ENCODE peak calls at places on chromosomes 4 and X, in ten cellular contexts. One of them, this sample, is unnamed.

GRCh38 chr4:82561745-82562552 is at the start of gene TMEM150C:
- DNase-seq in colonic mucosa: peak
- DNase-seq in esophagus squamous epithelium: no peak
- DNase-seq in fibroblast of mammary gland: peak
- DNase-seq in PC-9: no peak
- DNase-seq in PC-3: peak
- DNase-seq in GM10248: no peak
- DNase-seq in kidney epithelial cell: no peak
- DNase-seq in epithelial cell of proximal tubule: no peak
- DNase-seq in HCT116: no peak
- DNase-seq in this sample: peak

GRCh38 chrX:19544693-19545305 is 29.5 kb upstream of the MAP3K15 start:
- DNase-seq in colonic mucosa: peak
- DNase-seq in esophagus squamous epithelium: no peak
- DNase-seq in fibroblast of mammary gland: peak
- DNase-seq in PC-9: peak
- DNase-seq in PC-3: peak
- DNase-seq in GM10248: peak
- DNase-seq in kidney epithelial cell: no peak
- DNase-seq in epithelial cell of proximal tubule: peak
- DNase-seq in HCT116: peak
- DNase-seq in this sample: no peak

GRCh38 chrX:8711401-8711800 is 20.5 kb downstream of the ANOS1 start:
- DNase-seq in colonic mucosa: no peak
- DNase-seq in esophagus squamous epithelium: no peak
- DNase-seq in fibroblast of mammary gland: no peak
- DNase-seq in PC-9: no peak
- DNase-seq in PC-3: no peak
- DNase-seq in GM10248: no peak
- DNase-seq in kidney epithelial cell: no peak
- DNase-seq in epithelial cell of proximal tubule: no peak
- DNase-seq in HCT116: no peak
- DNase-seq in this sample: no peak

GRCh38 chr4:108611360-108611759 is 9.0 kb upstream of the RPL34 start:
- DNase-seq in colonic mucosa: no peak
- DNase-seq in esophagus squamous epithelium: no peak
- DNase-seq in fibroblast of mammary gland: peak
- DNase-seq in PC-9: no peak
- DNase-seq in PC-3: no peak
- DNase-seq in GM10248: no peak
- DNase-seq in kidney epithelial cell: no peak
- DNase-seq in epithelial cell of proximal tubule: no peak
- DNase-seq in HCT116: no peak
- DNase-seq in this sample: no peak

GRCh38 chr4:54229631-54230478 is 762 bp downstream of the PDGFRA start:
- DNase-seq in colonic mucosa: no peak
- DNase-seq in esophagus squamous epithelium: no peak
- DNase-seq in fibroblast of mammary gland: peak
- DNase-seq in PC-9: no peak
- DNase-seq in PC-3: no peak
- DNase-seq in GM10248: no peak
- DNase-seq in kidney epithelial cell: no peak
- DNase-seq in epithelial cell of proximal tubule: no peak
- DNase-seq in HCT116: no peak
- DNase-seq in this sample: peak

GRCh38 chr4:47101453-47101852 is 70.1 kb downstream of the GABRB1 start:
- DNase-seq in colonic mucosa: no peak
- DNase-seq in esophagus squamous epithelium: no peak
- DNase-seq in fibroblast of mammary gland: no peak
- DNase-seq in PC-9: no peak
- DNase-seq in PC-3: no peak
- DNase-seq in GM10248: no peak
- DNase-seq in kidney epithelial cell: no peak
- DNase-seq in epithelial cell of proximal tubule: no peak
- DNase-seq in HCT116: no peak
- DNase-seq in this sample: no peak

GRCh38 chr4:16670726-16671125 is 227.7 kb downstream of the LDB2 start:
- DNase-seq in colonic mucosa: no peak
- DNase-seq in esophagus squamous epithelium: no peak
- DNase-seq in fibroblast of mammary gland: no peak
- DNase-seq in PC-9: no peak
- DNase-seq in PC-3: no peak
- DNase-seq in GM10248: no peak
- DNase-seq in kidney epithelial cell: no peak
- DNase-seq in epithelial cell of proximal tubule: no peak
- DNase-seq in HCT116: no peak
- DNase-seq in this sample: no peak

GRCh38 chrX:30275498-30275897 is 28.6 kb downstream of the MAGEB1 start:
- DNase-seq in colonic mucosa: no peak
- DNase-seq in esophagus squamous epithelium: no peak
- DNase-seq in fibroblast of mammary gland: peak
- DNase-seq in PC-9: no peak
- DNase-seq in PC-3: peak
- DNase-seq in GM10248: no peak
- DNase-seq in kidney epithelial cell: no peak
- DNase-seq in epithelial cell of proximal tubule: no peak
- DNase-seq in HCT116: peak
- DNase-seq in this sample: no peak

DNA sequence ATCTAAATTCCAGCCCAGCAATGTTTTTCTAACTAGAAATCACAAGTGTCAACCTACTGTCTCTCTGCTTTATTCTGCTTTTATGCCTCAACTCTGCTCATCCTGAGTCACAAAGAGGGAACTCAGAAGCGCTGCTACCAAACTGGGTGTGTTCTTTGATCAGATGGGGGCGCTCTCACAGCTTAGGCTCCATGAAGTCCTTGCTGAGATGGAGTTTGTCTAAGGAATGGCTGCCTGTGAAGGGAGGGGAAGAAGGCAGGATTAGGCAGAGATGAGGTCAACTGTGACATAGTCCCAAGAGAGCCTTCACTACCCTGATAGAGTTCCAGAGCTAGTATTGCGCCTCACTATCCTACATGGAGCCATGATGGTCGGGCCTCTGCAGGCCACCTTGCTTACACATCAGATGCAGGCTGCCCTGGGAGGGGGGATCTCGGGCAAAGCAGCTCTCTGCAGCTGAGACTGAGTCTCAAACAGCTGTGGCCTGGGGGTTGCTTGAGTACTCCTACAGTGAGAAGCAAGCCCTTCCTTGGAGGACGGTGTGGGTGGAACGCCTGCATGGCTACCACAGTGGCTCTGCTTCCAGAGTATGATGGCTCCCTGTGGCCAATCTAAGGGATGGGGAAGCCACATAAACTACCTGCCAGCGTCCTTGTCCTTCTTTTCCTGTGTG is 219.9 kb downstream of the CCNG2 start:
- DNase-seq in colonic mucosa: no peak
- DNase-seq in esophagus squamous epithelium: no peak
- DNase-seq in fibroblast of mammary gland: no peak
- DNase-seq in PC-9: no peak
- DNase-seq in PC-3: no peak
- DNase-seq in GM10248: no peak
- DNase-seq in kidney epithelial cell: no peak
- DNase-seq in epithelial cell of proximal tubule: no peak
- DNase-seq in HCT116: no peak
- DNase-seq in this sample: no peak
- TF ChIP-seq CTCF in colonic mucosa: no peak
- TF ChIP-seq CTCF in esophagus squamous epithelium: no peak
- TF ChIP-seq CTCF in fibroblast of mammary gland: no peak
- TF ChIP-seq CTCF in PC-9: no peak
- TF ChIP-seq CTCF in PC-3: no peak
- TF ChIP-seq CTCF in GM10248: no peak
- TF ChIP-seq CTCF in kidney epithelial cell: no peak
- TF ChIP-seq CTCF in epithelial cell of proximal tubule: peak
- TF ChIP-seq CTCF in HCT116: no peak
- TF ChIP-seq CTCF in this sample: no peak

GRCh38 chrX:37921758-37922157 is 74.4 kb upstream of the DYNLT3 start:
- DNase-seq in colonic mucosa: no peak
- DNase-seq in esophagus squamous epithelium: no peak
- DNase-seq in fibroblast of mammary gland: peak
- DNase-seq in PC-9: no peak
- DNase-seq in PC-3: peak
- DNase-seq in GM10248: no peak
- DNase-seq in kidney epithelial cell: no peak
- DNase-seq in epithelial cell of proximal tubule: no peak
- DNase-seq in HCT116: no peak
- DNase-seq in this sample: no peak

GRCh38 chrX:37922926-37923325 is 75.6 kb upstream of the DYNLT3 start:
- DNase-seq in colonic mucosa: peak
- DNase-seq in esophagus squamous epithelium: no peak
- DNase-seq in fibroblast of mammary gland: no peak
- DNase-seq in PC-9: no peak
- DNase-seq in PC-3: no peak
- DNase-seq in GM10248: no peak
- DNase-seq in kidney epithelial cell: no peak
- DNase-seq in epithelial cell of proximal tubule: no peak
- DNase-seq in HCT116: no peak
- DNase-seq in this sample: no peak

DNA sequence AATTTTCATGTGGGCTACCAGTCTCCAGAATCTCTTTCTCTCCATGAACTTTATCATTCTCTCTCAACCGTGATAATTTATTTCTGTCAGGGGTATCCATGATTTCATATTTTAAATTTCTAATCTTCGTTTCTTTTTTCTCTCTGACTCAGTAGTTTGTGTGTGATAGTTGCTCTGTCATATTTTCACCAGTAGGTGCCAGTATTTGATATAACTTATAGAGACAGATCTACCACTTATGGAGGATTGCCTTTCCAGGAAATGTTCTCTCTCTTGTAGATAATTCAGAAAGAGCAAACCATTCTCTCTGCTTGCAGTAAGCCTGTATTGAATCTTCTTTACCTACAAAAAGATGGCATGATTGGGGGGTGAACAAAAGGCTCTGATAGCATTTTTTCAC is 79.3 kb upstream of the DYNLT3 start:
- DNase-seq in colonic mucosa: no peak
- DNase-seq in esophagus squamous epithelium: no peak
- DNase-seq in fibroblast of mammary gland: peak
- DNase-seq in PC-9: no peak
- DNase-seq in PC-3: peak
- DNase-seq in GM10248: no peak
- DNase-seq in kidney epithelial cell: no peak
- DNase-seq in epithelial cell of proximal tubule: no peak
- DNase-seq in HCT116: no peak
- DNase-seq in this sample: no peak
- TF ChIP-seq CTCF in colonic mucosa: peak
- TF ChIP-seq CTCF in esophagus squamous epithelium: peak
- TF ChIP-seq CTCF in fibroblast of mammary gland: peak
- TF ChIP-seq CTCF in PC-9: no peak
- TF ChIP-seq CTCF in PC-3: peak
- TF ChIP-seq CTCF in GM10248: peak
- TF ChIP-seq CTCF in kidney epithelial cell: peak
- TF ChIP-seq CTCF in epithelial cell of proximal tubule: peak
- TF ChIP-seq CTCF in HCT116: peak
- TF ChIP-seq CTCF in this sample: peak

GRCh38 chr4:153450545-153450917 is 15.6 kb upstream of the TMEM131L start:
- DNase-seq in colonic mucosa: no peak
- DNase-seq in esophagus squamous epithelium: no peak
- DNase-seq in fibroblast of mammary gland: no peak
- DNase-seq in PC-9: no peak
- DNase-seq in PC-3: no peak
- DNase-seq in GM10248: no peak
- DNase-seq in kidney epithelial cell: no peak
- DNase-seq in epithelial cell of proximal tubule: no peak
- DNase-seq in HCT116: no peak
- DNase-seq in this sample: no peak

GRCh38 chr4:153449338-153449737 is 16.8 kb upstream of the TMEM131L start:
- DNase-seq in colonic mucosa: no peak
- DNase-seq in esophagus squamous epithelium: no peak
- DNase-seq in fibroblast of mammary gland: no peak
- DNase-seq in PC-9: no peak
- DNase-seq in PC-3: no peak
- DNase-seq in GM10248: no peak
- DNase-seq in kidney epithelial cell: no peak
- DNase-seq in epithelial cell of proximal tubule: no peak
- DNase-seq in HCT116: no peak
- DNase-seq in this sample: no peak

GRCh38 chr4:153453455-153453854 is 12.7 kb upstream of the TMEM131L start:
- DNase-seq in colonic mucosa: no peak
- DNase-seq in esophagus squamous epithelium: no peak
- DNase-seq in fibroblast of mammary gland: no peak
- DNase-seq in PC-9: no peak
- DNase-seq in PC-3: no peak
- DNase-seq in GM10248: no peak
- DNase-seq in kidney epithelial cell: no peak
- DNase-seq in epithelial cell of proximal tubule: no peak
- DNase-seq in HCT116: no peak
- DNase-seq in this sample: no peak

GRCh38 chr4:153452661-153453378 is 13.3 kb upstream of the TMEM131L start:
- DNase-seq in colonic mucosa: no peak
- DNase-seq in esophagus squamous epithelium: no peak
- DNase-seq in fibroblast of mammary gland: no peak
- DNase-seq in PC-9: no peak
- DNase-seq in PC-3: no peak
- DNase-seq in GM10248: no peak
- DNase-seq in kidney epithelial cell: no peak
- DNase-seq in epithelial cell of proximal tubule: no peak
- DNase-seq in HCT116: no peak
- DNase-seq in this sample: no peak

DNA sequence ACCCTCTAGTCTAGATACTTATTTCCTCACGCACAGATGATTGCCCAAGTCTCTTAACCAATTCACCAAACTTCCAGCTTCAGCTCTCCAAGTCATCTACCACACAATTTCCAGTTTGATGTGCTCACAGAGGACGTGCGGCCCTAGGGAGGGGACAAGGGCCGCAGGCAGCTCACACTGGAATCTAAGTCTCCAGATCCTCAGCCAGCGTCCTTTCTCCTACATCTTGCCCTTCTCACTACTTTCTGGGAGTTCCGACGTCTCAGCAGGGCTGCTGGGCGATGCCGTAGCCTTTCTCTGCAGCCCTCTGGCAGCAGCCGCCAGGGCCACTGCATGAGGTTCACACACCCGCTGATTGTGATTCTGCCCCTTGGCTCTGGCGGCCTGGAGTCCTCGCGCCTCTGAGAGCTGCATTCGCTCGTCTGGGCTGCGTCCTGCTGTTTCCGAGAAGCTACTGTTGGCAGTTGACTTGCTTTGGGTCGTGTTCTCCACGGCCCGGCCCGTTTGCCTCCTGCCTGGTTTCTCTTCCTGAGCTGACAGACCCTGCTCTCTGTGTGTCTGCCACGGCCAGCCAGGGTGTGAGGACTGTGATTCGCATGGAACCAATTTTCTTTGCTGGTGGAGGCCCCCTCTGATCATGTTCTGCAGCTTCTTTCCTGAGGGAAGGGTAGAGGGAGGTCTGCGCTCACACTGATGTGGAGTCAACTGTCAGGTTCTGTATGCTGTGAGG is 14.1 kb upstream of the TMEM131L start:
- DNase-seq in colonic mucosa: no peak
- DNase-seq in esophagus squamous epithelium: no peak
- DNase-seq in fibroblast of mammary gland: no peak
- DNase-seq in PC-9: no peak
- DNase-seq in PC-3: no peak
- DNase-seq in GM10248: no peak
- DNase-seq in kidney epithelial cell: no peak
- DNase-seq in epithelial cell of proximal tubule: no peak
- DNase-seq in HCT116: no peak
- DNase-seq in this sample: no peak
- TF ChIP-seq CTCF in colonic mucosa: no peak
- TF ChIP-seq CTCF in esophagus squamous epithelium: no peak
- TF ChIP-seq CTCF in fibroblast of mammary gland: no peak
- TF ChIP-seq CTCF in PC-9: no peak
- TF ChIP-seq CTCF in PC-3: no peak
- TF ChIP-seq CTCF in GM10248: no peak
- TF ChIP-seq CTCF in kidney epithelial cell: no peak
- TF ChIP-seq CTCF in epithelial cell of proximal tubule: no peak
- TF ChIP-seq CTCF in HCT116: no peak
- TF ChIP-seq CTCF in this sample: no peak

DNA sequence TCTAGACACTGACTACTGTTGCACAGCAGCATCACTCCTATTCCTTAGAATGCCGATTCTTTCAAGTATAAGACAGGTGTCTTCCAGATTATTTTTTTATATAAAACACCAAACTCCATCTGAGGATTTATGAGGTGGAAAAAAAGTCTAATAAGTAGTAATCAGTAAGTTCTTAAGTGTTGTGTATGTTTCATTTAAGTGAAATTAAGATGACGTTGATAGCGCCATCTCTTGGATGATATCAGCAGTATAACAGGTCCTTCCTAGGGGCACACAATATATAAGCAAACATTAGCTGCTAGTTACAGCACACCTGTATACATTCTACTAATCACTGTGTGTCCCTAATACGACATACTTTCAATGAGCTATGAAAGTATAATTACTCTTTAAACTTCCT is 99.6 kb upstream of the STS start:
- DNase-seq in colonic mucosa: no peak
- DNase-seq in esophagus squamous epithelium: no peak
- DNase-seq in fibroblast of mammary gland: no peak
- DNase-seq in PC-9: no peak
- DNase-seq in PC-3: peak
- DNase-seq in GM10248: no peak
- DNase-seq in kidney epithelial cell: no peak
- DNase-seq in epithelial cell of proximal tubule: no peak
- DNase-seq in HCT116: no peak
- DNase-seq in this sample: no peak
- TF ChIP-seq CTCF in colonic mucosa: no peak
- TF ChIP-seq CTCF in esophagus squamous epithelium: no peak
- TF ChIP-seq CTCF in fibroblast of mammary gland: no peak
- TF ChIP-seq CTCF in PC-9: no peak
- TF ChIP-seq CTCF in PC-3: peak
- TF ChIP-seq CTCF in GM10248: no peak
- TF ChIP-seq CTCF in kidney epithelial cell: no peak
- TF ChIP-seq CTCF in epithelial cell of proximal tubule: peak
- TF ChIP-seq CTCF in HCT116: no peak
- TF ChIP-seq CTCF in this sample: peak